ENCODE peak calls at places on chromosomes 7 and 10, in five cellular contexts. Y, W, O, X and U are unnamed samples.

GRCh38 chr7:142669074-142669654 is 80.1 kb upstream of the PRSS1 start:
- DNase-seq in O (no peak), Y (no peak), X (peak; percentile 37), W (no peak), U (no peak)

GRCh38 chr10:84194424-84195043 is at the start of gene CDHR1:
- DNase-seq in Y (peak; percentile 46), O (no peak), X (peak; percentile 4), W (peak; percentile 48), U (no peak)

GRCh38 chr7:91352091-91352490 is 87.9 kb downstream of the FZD1 start:
- DNase-seq in Y (no peak), O (no peak), X (no peak), W (no peak), U (no peak)

GRCh38 chr7:90595341-90595800 is 750 bp upstream of the CDK14 start:
- DNase-seq in Y (no peak), X (peak; percentile 25), O (no peak), W (no peak), U (no peak)

GRCh38 chr10:11685787-11686218 is 56.4 kb upstream of the ECHDC3 start:
- DNase-seq in X (peak; percentile 60), O (peak; percentile 84), W (peak; percentile 53), Y (peak; percentile 53), U (peak; percentile 67)

GRCh38 chr7:20929199-20929598 is 142.5 kb upstream of the SP8 start:
- DNase-seq in X (no peak), Y (no peak), W (no peak), O (no peak), U (no peak)

GRCh38 chr7:129698516-129699418 is 87.2 kb downstream of the NRF1 start:
- DNase-seq in O (no peak), W (no peak), Y (no peak), X (no peak), U (no peak)

GRCh38 chr7:131529179-131529578 is 27.2 kb downstream of the PODXL start:
- DNase-seq in W (no peak), X (no peak), O (no peak), Y (no peak), U (peak; percentile 38)

GRCh38 chr10:24873281-24873683 is 79.1 kb downstream of the PRTFDC1 start:
- DNase-seq in X (peak; percentile 97), W (no peak), Y (no peak), O (peak; percentile 35), U (no peak)

GRCh38 chr10:16943301-16944080 is 126.3 kb upstream of the RSU1 start:
- DNase-seq in Y (no peak), W (no peak), X (peak; percentile 50), O (no peak), U (no peak)

GRCh38 chr7:11748884-11749283 is 83.1 kb downstream of the THSD7A start:
- DNase-seq in Y (no peak), O (no peak), X (no peak), W (no peak), U (no peak)

GRCh38 chr7:32335107-32335506 is 155.1 kb downstream of the LSM5 start:
- DNase-seq in Y (no peak), O (no peak), X (peak; percentile 2), W (no peak), U (no peak)

GRCh38 chr10:6721480-6721879 is 141.4 kb upstream of the PRKCQ start:
- DNase-seq in Y (peak; percentile 41), W (no peak), O (no peak), X (peak; percentile 98), U (peak; percentile 73)

GRCh38 chr10:34985823-34986222 is 104.3 kb downstream of the CUL2 start:
- DNase-seq in X (peak; percentile 52), W (no peak), O (no peak), Y (no peak), U (peak; percentile 8)

GRCh38 chr7:519974-520458 is 370 bp upstream of the PDGFA start:
- DNase-seq in O (no peak), Y (peak; percentile 63), W (peak; percentile 65), X (peak; percentile 75), U (peak; percentile 87)

GRCh38 chr7:128408709-128409434 is 910 bp downstream of the IMPDH1 start:
- DNase-seq in X (peak; percentile 26), W (no peak), Y (no peak), O (peak; percentile 73), U (peak; percentile 77)

DNA sequence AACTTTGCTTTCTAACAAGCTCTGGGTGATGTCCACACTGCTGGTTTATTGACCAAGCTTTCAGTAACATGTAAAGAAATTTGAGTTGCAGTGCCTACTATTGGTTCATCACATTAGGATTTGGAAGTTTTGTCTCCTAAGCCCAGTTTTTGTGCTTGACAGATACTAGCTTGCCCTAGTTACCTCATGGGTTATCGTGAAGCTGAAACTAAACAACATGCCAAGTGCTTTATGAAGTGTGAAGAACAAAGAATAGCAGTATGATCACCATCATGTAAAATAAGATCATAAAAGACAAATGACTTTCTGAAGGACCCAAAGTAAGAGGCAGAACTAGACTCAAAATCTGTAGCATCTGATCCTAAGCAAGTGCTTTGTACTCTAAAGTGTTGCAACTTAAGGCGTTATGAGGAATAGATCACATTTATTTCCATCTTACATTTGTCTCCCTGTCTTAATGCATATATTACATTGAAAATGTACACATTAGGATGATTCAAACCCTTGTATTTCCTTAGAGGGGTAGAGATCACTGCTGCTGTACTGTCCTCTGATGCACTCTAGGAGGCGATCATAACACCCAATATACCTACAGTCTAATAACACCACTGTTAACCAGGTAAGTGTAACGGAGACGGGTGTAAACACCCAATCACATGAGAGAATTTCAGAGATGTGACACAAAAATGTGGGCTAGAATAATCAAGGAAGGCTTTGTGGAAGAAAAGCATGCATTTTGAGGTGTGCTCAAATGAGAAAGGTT is 71.3 kb downstream of the NRCAM start:
- DNase-seq in X (no peak), W (no peak), O (no peak), Y (no peak), U (no peak)
- TF ChIP-seq CTCF in X (peak; percentile 5), W (no peak), O (no peak), Y (no peak), U (peak; percentile 10)

GRCh38 chr7:112214887-112215286 is 8.4 kb downstream of the ZNF277 start:
- DNase-seq in X (no peak), O (no peak), W (no peak), Y (no peak), U (no peak)
- TF ChIP-seq CTCF in X (no peak), O (no peak), W (no peak), Y (no peak), U (no peak)

GRCh38 chr10:122050316-122050715 is 61.4 kb downstream of the TACC2 start:
- DNase-seq in Y (no peak), O (no peak), X (no peak), W (no peak), U (no peak)
- TF ChIP-seq CTCF in Y (no peak), O (no peak), X (no peak), W (no peak), U (no peak)

DNA sequence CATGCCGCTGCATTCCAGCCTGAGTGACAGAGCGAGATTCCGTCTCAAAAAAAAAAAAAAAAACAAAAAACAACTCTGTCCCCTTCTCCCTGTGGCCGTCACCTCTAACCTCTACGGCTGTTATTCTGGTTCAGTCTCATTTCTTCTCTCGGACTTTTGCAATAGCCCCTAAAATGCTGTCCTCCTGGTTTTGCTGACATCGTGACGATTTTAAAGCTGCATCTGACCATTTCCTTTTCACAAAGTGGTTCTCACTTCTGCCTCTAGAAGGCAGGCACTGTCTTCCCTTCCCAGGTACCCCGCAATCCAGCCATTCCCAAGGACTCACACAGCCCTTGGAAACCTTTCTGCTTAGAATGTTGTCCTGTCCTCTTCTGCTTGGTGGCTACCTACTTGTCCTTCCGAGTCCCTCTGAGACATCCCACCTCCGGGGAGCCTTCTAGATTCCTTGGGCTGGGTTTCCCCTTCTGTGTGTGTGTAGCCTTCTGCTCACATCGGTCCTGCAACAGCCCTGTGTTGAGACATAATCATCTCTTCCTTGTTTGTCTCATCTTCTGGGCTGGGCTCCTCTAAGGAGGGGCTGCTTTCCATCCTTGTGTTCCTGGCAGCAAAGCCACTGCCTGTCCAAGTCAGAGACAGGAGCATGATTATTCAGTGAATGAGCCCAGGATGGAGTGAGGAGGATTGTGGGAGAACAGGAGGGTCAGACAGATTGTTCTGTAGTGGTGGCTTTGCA is 83.1 kb downstream of the GRK5 start:
- DNase-seq in O (no peak), W (no peak), X (no peak), Y (no peak), U (no peak)
- TF ChIP-seq CTCF in O (no peak), W (no peak), X (peak; percentile 28), Y (no peak), U (no peak)

GRCh38 chr7:45901566-45901965 is 13.3 kb downstream of the IGFBP1 start:
- DNase-seq in W (no peak), Y (no peak), X (no peak), O (no peak), U (no peak)
- TF ChIP-seq CTCF in W (no peak), Y (no peak), X (no peak), O (no peak), U (no peak)

DNA sequence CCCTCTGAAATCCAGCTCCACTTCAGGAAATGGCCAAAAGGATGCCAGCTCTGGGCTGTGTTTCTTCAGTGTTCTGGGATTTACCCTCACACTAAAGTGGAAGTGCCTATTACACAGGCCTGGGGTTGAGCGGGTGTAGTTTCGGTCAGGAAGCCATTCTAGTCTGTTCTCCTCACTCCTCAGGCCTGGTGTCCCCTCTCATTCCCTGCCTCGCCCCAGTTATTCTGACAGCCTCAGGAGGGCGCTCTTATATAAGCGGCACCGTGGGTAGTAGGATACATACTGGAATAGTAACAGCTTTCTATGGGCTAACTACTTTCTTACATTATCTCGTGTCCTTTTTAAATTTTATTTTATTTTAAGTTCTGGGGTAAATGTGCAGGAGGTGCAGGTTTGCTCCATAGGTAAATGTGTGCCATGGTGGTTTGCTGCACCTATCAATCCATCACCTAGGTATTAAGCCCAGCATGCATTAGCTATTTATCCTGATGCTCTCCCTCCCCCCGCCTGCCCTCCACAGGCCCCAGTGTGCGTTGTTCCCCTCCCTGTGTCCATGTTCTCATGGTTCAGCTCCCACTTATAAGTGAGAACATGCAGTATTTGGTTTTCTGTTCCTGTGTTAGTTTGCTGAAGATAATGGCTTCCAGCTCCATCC is 12.2 kb upstream of the LGI1 start:
- DNase-seq in X (peak; percentile 29), W (no peak), O (no peak), Y (no peak), U (no peak)
- TF ChIP-seq CTCF in X (peak; percentile 25), W (peak; percentile 45), O (no peak), Y (no peak), U (no peak)